ENCODE peak calls at places on chromosomes 7 and 10, in five cellular contexts. C, A, N, Q and U are unnamed samples.

GRCh38 chr10:14779053-14779649 is 4.5 kb upstream of the FAM107B start:
- DNase-seq in C (peak), A (no peak), N (peak), Q (peak), U (no peak)

GRCh38 chr7:151131622-151132293 is 35.7 kb downstream of the GBX1 start:
- DNase-seq in C (no peak), A (no peak), N (no peak), Q (no peak), U (no peak)

GRCh38 chr10:93992400-93993030 is 1.2 kb upstream of the PLCE1 start:
- DNase-seq in C (peak), A (no peak), N (no peak), Q (no peak), U (no peak)

GRCh38 chr7:158018061-158018796 is 569.4 kb downstream of the PTPRN2 start:
- DNase-seq in C (no peak), A (no peak), N (no peak), Q (no peak), U (no peak)

GRCh38 chr10:111179514-111179913 is 102.7 kb downstream of the ADRA2A start:
- DNase-seq in C (no peak), A (no peak), N (no peak), Q (no peak), U (no peak)

GRCh38 chr7:99469381-99470065 is 3.2 kb upstream of the ZNF789 start:
- DNase-seq in C (no peak), A (no peak), N (no peak), Q (no peak), U (no peak)

GRCh38 chr10:58104419-58104818 is 163.3 kb downstream of the IPMK start:
- DNase-seq in C (peak), A (no peak), N (no peak), Q (no peak), U (no peak)

GRCh38 chr10:30386801-30387588 is 37.9 kb upstream of the MTPAP start:
- DNase-seq in C (peak), A (no peak), N (no peak), Q (no peak), U (no peak)

GRCh38 chr10:96588601-96589419 is 2.0 kb upstream of the TM9SF3 start:
- DNase-seq in C (peak), A (no peak), N (no peak), Q (no peak), U (no peak)

GRCh38 chr10:127919418-127920191 is 12.7 kb downstream of the PTPRE start:
- DNase-seq in C (peak), A (no peak), N (peak), Q (no peak), U (no peak)

GRCh38 chr10:22597142-22597541 is 117.2 kb downstream of the PIP4K2A start:
- DNase-seq in C (peak), A (no peak), N (no peak), Q (no peak), U (peak)

GRCh38 chr7:66952343-66953043 is 31.5 kb downstream of the TMEM248 start:
- DNase-seq in C (peak), A (no peak), N (no peak), Q (no peak), U (no peak)

GRCh38 chr7:2166625-2167280 is 66.0 kb downstream of the MAD1L1 start:
- DNase-seq in C (no peak), A (no peak), N (no peak), Q (no peak), U (no peak)

GRCh38 chr10:86372785-86373239 is 6.2 kb upstream of the GRID1 start:
- DNase-seq in C (no peak), A (no peak), N (no peak), Q (no peak), U (no peak)

GRCh38 chr7:41010418-41010817 is 692.5 kb downstream of the INHBA start:
- DNase-seq in C (no peak), A (no peak), N (no peak), Q (no peak), U (no peak)

GRCh38 chr7:101563933-101564777 is 64.9 kb downstream of the MYL10 start:
- DNase-seq in C (no peak), A (no peak), N (no peak), Q (no peak), U (no peak)

GRCh38 chr7:70565723-70566122 is 566.2 kb upstream of the GALNT17 start:
- DNase-seq in C (no peak), A (no peak), N (no peak), Q (no peak), U (no peak)

GRCh38 chr7:93043393-93043985 is 74.3 kb downstream of the SAMD9 start:
- DNase-seq in C (peak), A (no peak), N (no peak), Q (peak), U (no peak)

GRCh38 chr10:351770-352318 is 216.6 kb downstream of the ZMYND11 start:
- DNase-seq in C (no peak), A (no peak), N (no peak), Q (no peak), U (no peak)

GRCh38 chr7:107501593-107501992 is 31.7 kb downstream of the GPR22 start:
- DNase-seq in C (peak), A (no peak), N (no peak), Q (no peak), U (no peak)

GRCh38 chr7:69436944-69437343 is 161.3 kb upstream of the AUTS2 start:
- DNase-seq in C (peak), A (no peak), N (no peak), Q (no peak), U (no peak)

GRCh38 chr10:132655735-132656134 is 118.1 kb downstream of the INPP5A start:
- DNase-seq in C (no peak), A (no peak), N (no peak), Q (no peak), U (no peak)

DNA sequence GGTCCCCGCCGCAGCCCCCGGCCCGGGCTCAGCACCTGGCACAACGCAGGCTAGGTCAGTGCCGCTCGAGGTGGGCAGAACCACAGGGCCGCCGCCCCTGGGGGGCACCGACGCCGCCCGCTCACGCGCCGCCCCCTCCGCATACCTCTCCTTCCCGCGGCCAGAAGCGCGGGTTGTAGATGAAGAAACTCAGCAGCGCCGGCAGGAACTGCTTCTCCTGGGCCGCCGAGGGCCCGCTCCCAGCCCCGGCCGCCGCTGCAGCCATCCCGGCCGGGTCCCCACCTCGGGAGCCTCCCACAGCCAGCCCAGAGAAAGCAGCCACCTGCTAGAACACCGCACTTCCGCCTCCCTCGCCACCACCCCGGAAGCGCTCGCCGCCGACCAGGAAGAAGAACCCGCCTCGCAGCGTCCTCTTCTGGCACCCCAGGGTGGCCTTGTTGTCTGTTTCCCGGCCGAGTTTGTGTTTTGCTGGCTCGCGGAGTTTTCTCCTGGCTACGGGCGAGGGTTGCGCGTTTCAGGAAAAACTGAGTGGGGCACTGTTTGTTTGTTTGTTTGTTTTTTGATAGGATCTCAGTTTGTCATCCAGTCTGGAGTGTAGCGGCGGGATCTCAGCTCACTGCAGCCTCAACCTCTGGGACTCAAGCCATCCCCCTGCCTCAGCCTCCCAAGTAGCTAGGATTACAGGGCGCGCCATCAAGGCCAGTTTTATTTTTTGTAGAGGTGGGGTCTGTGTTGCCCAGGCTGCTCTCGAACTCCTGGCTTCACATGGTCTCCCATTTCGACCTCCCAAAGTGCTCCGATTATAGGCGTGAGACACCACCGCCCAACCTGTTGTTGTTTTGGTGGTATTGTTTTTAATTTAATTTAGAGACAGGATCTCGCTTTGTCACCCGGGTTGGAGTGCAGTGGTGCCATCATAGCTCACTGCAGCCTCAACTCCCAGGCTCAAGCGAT is 17.7 kb downstream of the OCM2 start:
- DNase-seq in C (peak), A (peak), N (peak), Q (peak), U (peak)
- TF ChIP-seq CTCF in C (peak), A (no peak), N (peak), Q (peak), U (no peak)

GRCh38 chr10:70087641-70088040 is 35.0 kb downstream of the MACROH2A2 start:
- DNase-seq in C (no peak), A (no peak), N (no peak), Q (no peak), U (no peak)

GRCh38 chr10:70092389-70092718 is 39.7 kb downstream of the MACROH2A2 start:
- DNase-seq in C (no peak), A (no peak), N (no peak), Q (no peak), U (no peak)

GRCh38 chr10:70088299-70088698 is 35.7 kb downstream of the MACROH2A2 start:
- DNase-seq in C (no peak), A (no peak), N (no peak), Q (no peak), U (no peak)

GRCh38 chr10:70093335-70093944 is 39.2 kb downstream of the AIFM2 start:
- DNase-seq in C (no peak), A (no peak), N (no peak), Q (no peak), U (no peak)

DNA sequence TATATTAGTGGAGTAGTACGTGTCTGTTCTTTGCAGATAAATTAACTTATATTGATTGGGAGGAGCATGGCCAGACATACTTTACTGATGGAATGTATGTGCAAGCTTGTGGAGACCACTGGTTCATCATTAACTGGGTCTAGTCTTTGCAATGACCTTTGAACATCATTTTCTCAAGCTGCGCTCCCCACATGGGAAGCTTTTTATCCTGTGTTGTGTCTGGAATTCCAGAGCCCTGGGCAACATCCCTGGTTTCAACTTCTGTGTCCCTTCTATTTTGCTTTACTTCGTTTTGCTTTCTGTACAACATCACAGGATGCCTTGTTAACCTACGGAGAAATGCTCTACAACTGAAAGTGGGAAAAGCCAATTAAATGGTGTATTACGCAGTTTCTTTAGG is 38.3 kb downstream of the MACROH2A2 start:
- DNase-seq in C (no peak), A (no peak), N (no peak), Q (no peak), U (no peak)
- TF ChIP-seq CTCF in C (no peak), A (no peak), N (no peak), Q (no peak), U (no peak)

DNA sequence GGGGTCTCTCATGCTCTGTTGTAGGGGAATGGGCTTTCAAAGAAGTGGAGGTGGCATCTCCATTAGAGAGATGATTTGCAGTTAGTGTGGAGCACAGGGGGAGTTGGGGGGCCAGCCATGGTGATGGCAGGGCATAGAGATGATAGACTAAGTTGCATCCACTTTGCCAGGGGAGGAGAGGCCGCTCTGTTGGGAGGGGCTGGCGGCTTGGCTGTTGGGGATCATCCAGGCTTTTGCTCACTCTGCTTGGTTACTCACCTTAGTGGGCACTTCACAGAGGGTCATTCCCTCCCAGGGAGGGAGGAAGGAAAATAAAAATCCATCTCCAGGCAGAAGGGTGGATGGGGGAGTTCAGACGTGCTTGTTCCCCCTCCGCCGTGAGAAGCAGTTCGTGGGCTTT is 31.4 kb upstream of the CDH23 start:
- DNase-seq in C (no peak), A (no peak), N (no peak), Q (no peak), U (no peak)
- TF ChIP-seq CTCF in C (no peak), A (no peak), N (no peak), Q (no peak), U (no peak)

DNA sequence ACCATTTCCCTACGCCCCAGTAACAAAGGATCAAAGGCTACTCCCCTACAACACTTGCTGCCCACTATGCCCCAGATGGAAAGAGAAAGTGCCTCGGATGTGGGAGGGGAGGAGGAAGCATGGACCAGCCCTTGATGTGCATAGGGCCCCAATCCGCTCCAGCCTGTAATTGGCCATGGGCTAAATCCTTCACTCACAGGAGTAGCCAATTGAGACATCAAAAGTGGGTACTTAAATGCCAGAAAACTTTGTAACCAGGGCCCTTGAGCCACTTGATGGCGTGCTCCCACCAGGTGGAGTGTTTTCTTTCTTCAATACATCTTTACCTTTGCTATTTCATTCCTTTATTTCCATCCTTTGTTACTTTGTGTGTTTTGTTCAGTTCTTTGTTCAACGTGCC is 500.5 kb upstream of the LRRN3 start:
- DNase-seq in C (no peak), A (no peak), N (no peak), Q (no peak), U (no peak)
- TF ChIP-seq CTCF in C (no peak), A (no peak), N (no peak), Q (no peak), U (no peak)

GRCh38 chr10:84783386-84783785 is 455.0 kb downstream of the CCSER2 start:
- DNase-seq in C (peak), A (no peak), N (peak), Q (no peak), U (no peak)
- TF ChIP-seq CTCF in C (peak), A (peak), N (peak), Q (peak), U (no peak)

DNA sequence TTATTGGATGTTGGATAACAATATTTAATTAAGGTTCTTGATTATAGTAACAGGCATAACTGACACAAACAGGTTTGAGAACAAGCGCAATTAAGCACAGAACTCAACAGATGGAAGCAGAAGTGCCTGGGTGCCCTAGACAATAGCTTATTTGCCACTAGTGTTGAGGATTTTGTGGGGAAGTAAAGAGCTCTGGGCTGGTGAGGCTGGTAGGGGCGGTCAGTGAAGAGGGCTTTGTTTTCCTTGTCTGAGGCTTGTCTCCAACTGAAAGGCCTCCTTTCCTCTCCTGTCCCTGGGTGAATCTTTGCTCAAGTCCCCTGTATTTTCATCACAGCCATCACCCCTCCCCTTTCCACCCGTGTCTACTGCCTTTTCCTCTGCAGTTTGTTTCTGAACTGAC is 104.6 kb downstream of the KAT6B start:
- DNase-seq in C (no peak), A (no peak), N (no peak), Q (no peak), U (no peak)
- TF ChIP-seq CTCF in C (no peak), A (no peak), N (no peak), Q (no peak), U (no peak)

DNA sequence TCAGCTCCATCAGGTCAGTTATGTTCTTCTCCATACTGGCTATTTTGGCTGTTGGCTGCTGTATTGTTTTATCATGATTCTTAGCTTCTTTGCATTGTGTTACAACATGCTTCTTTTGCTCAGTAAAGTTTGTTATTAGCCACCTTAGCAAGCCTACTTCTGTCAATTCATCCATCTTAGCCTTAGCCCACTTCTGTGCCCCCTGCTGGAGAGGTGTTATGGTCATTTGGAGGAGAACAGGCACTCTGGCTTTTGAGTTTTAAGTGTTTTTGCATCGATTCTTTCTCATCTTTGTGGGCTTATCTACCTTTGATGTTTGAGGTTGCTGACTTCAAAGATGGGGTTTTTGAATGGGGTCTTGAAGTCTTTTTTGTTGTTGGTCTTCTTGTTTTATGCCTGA is 204.6 kb upstream of the FOXP2 start:
- DNase-seq in C (no peak), A (no peak), N (no peak), Q (no peak), U (no peak)
- TF ChIP-seq CTCF in C (peak), A (no peak), N (no peak), Q (peak), U (no peak)

GRCh38 chr7:23191022-23191421 is 9.2 kb downstream of the NUP42 start:
- DNase-seq in C (no peak), A (no peak), N (no peak), Q (no peak), U (no peak)
- TF ChIP-seq CTCF in C (no peak), A (no peak), N (no peak), Q (no peak), U (no peak)